ENCODE peak calls at places on chromosome 2, in nine cellular contexts. R, L, E, F, U, B, O, V and Q are unnamed samples.

GRCh38 chr2:207230261-207231105 is 64.7 kb upstream of the KLF7 start:
- DNase-seq in R (no peak), L (peak; percentile 27), E (no peak), F (no peak), U (no peak), B (no peak), O (no peak), V (peak; percentile 28), Q (no peak)

GRCh38 chr2:127700527-127701192 is 637 bp upstream of the SFT2D3 start:
- DNase-seq in R (no peak), L (peak; percentile 79), E (no peak), F (no peak), U (no peak), B (no peak), O (no peak), V (peak; percentile 91), Q (no peak)

GRCh38 chr2:204255469-204255868 is 289.8 kb upstream of the PARD3B start:
- DNase-seq in R (no peak), L (no peak), E (no peak), F (no peak), U (no peak), B (no peak), O (no peak), V (no peak), Q (no peak)

GRCh38 chr2:1743396-1744150 is 742 bp downstream of the PXDN start:
- DNase-seq in R (no peak), L (no peak), E (no peak), F (peak; percentile 11), U (no peak), B (no peak), O (peak; percentile 56), V (no peak), Q (peak; percentile 83)

GRCh38 chr2:9556121-9556869 is 665 bp upstream of the ADAM17 start:
- DNase-seq in R (no peak), L (peak; percentile 61), E (no peak), F (no peak), U (no peak), B (no peak), O (peak; percentile 24), V (peak; percentile 33), Q (no peak)

GRCh38 chr2:33069894-33070651 is 123.3 kb downstream of the LTBP1 start:
- DNase-seq in R (no peak), L (no peak), E (peak; percentile 90), F (peak; percentile 46), U (no peak), B (peak; percentile 91), O (peak; percentile 100), V (peak; percentile 85), Q (no peak)

GRCh38 chr2:104312684-104313083 is 541.2 kb upstream of the POU3F3 start:
- DNase-seq in R (no peak), L (peak; percentile 1), E (no peak), F (no peak), U (no peak), B (no peak), O (no peak), V (no peak), Q (no peak)

GRCh38 chr2:118223487-118224136 is 135.3 kb downstream of the INSIG2 start:
- DNase-seq in R (no peak), L (peak; percentile 10), E (no peak), F (no peak), U (no peak), B (no peak), O (no peak), V (no peak), Q (no peak)

GRCh38 chr2:37686792-37687595 is 15.6 kb upstream of the CDC42EP3 start:
- DNase-seq in R (no peak), L (no peak), E (no peak), F (no peak), U (no peak), B (no peak), O (no peak), V (no peak), Q (no peak)

GRCh38 chr2:239255218-239255617 is 145.6 kb downstream of the HDAC4 start:
- DNase-seq in R (no peak), L (peak; percentile 68), E (no peak), F (no peak), U (no peak), B (no peak), O (no peak), V (no peak), Q (no peak)

GRCh38 chr2:127421116-127421800 is 3.0 kb downstream of the PROC start:
- DNase-seq in R (no peak), L (no peak), E (no peak), F (no peak), U (peak; percentile 63), B (no peak), O (no peak), V (no peak), Q (peak; percentile 67)

GRCh38 chr2:205754924-205755321 is 72.6 kb downstream of the NRP2 start:
- DNase-seq in R (no peak), L (no peak), E (no peak), F (no peak), U (no peak), B (no peak), O (peak; percentile 72), V (peak; percentile 66), Q (no peak)

GRCh38 chr2:105610444-105611327 is 134.0 kb upstream of the NCK2 start:
- DNase-seq in R (no peak), L (no peak), E (no peak), F (no peak), U (no peak), B (no peak), O (no peak), V (no peak), Q (no peak)

GRCh38 chr2:142190805-142191204 is 60.0 kb upstream of the LRP1B start:
- DNase-seq in R (no peak), L (no peak), E (no peak), F (no peak), U (no peak), B (no peak), O (no peak), V (no peak), Q (no peak)

GRCh38 chr2:184041077-184041476 is 557.3 kb upstream of the ZNF804A start:
- DNase-seq in R (no peak), L (no peak), E (no peak), F (no peak), U (no peak), B (no peak), O (no peak), V (no peak), Q (no peak)

GRCh38 chr2:121686218-121686617 is 37.0 kb upstream of the CLASP1 start:
- DNase-seq in R (no peak), L (no peak), E (no peak), F (no peak), U (no peak), B (no peak), O (no peak), V (no peak), Q (no peak)

GRCh38 chr2:11827547-11827946 is 81.1 kb downstream of the LPIN1 start:
- DNase-seq in R (no peak), L (no peak), E (no peak), F (no peak), U (no peak), B (no peak), O (peak; percentile 11), V (no peak), Q (no peak)

GRCh38 chr2:125085904-125086303 is 1060.8 kb downstream of the CNTNAP5 start:
- DNase-seq in R (no peak), L (no peak), E (no peak), F (no peak), U (no peak), B (no peak), O (no peak), V (no peak), Q (no peak)

GRCh38 chr2:56118474-56118873 is 65.3 kb upstream of the CCDC85A start:
- DNase-seq in R (no peak), L (no peak), E (no peak), F (no peak), U (no peak), B (no peak), O (no peak), V (no peak), Q (no peak)

GRCh38 chr2:170222298-170222697 is 44.4 kb downstream of the MYO3B start:
- DNase-seq in R (no peak), L (no peak), E (no peak), F (no peak), U (no peak), B (no peak), O (no peak), V (no peak), Q (no peak)

GRCh38 chr2:69798909-69799526 is 30.4 kb upstream of the GMCL1 start:
- DNase-seq in R (no peak), L (peak; percentile 23), E (no peak), F (no peak), U (no peak), B (no peak), O (peak; percentile 38), V (no peak), Q (no peak)

GRCh38 chr2:43223412-43224040 is 2.9 kb downstream of the ZFP36L2 start:
- DNase-seq in R (no peak), L (no peak), E (no peak), F (no peak), U (no peak), B (no peak), O (peak; percentile 52), V (no peak), Q (no peak)

GRCh38 chr2:10304458-10305253 is 2.0 kb downstream of the HPCAL1 start:
- DNase-seq in R (no peak), L (no peak), E (no peak), F (no peak), U (no peak), B (no peak), O (no peak), V (no peak), Q (no peak)

GRCh38 chr2:238239872-238240760 is at the start of gene HES6:
- DNase-seq in R (peak; percentile 33), L (peak; percentile 89), E (no peak), F (peak; percentile 90), U (peak; percentile 90), B (peak; percentile 87), O (peak; percentile 64), V (peak; percentile 83), Q (peak; percentile 95)
- TF ChIP-seq CTCF in R (no peak), L (no peak), E (no peak), F (no peak), U (peak; percentile 8), B (no peak), O (no peak), V (no peak), Q (no peak)

GRCh38 chr2:211380041-211380440 is 823.6 kb downstream of the CPS1 start:
- DNase-seq in R (no peak), L (no peak), E (no peak), F (no peak), U (no peak), B (no peak), O (no peak), V (no peak), Q (no peak)
- TF ChIP-seq CTCF in R (no peak), L (no peak), E (no peak), F (no peak), U (no peak), B (no peak), O (no peak), V (no peak), Q (no peak)

GRCh38 chr2:62459106-62459505 is 46.9 kb downstream of the TMEM17 start:
- DNase-seq in R (no peak), L (no peak), E (no peak), F (no peak), U (no peak), B (no peak), O (no peak), V (no peak), Q (no peak)
- TF ChIP-seq CTCF in R (no peak), L (no peak), E (no peak), F (no peak), U (no peak), B (no peak), O (no peak), V (no peak), Q (no peak)

GRCh38 chr2:191355170-191355758 is 110.1 kb downstream of the MYO1B start:
- DNase-seq in R (no peak), L (no peak), E (no peak), F (no peak), U (no peak), B (no peak), O (no peak), V (no peak), Q (no peak)
- TF ChIP-seq CTCF in R (no peak), L (no peak), E (no peak), F (no peak), U (no peak), B (no peak), O (no peak), V (no peak), Q (no peak)